ENCODE peak calls at places on chromosomes 2 and 18, in four cellular contexts. One of them, this sample, is unnamed.

GRCh38 chr2:106026271-106027190 is 167.6 kb downstream of the UXS1 start:
- DNase-seq in kidney: no peak
- DNase-seq in AG04450: no peak
- DNase-seq in brain microvascular endothelial cell: no peak
- DNase-seq in this sample: no peak

GRCh38 chr2:214695789-214696188 is 113.7 kb downstream of the BARD1 start:
- DNase-seq in kidney: no peak
- DNase-seq in AG04450: no peak
- DNase-seq in brain microvascular endothelial cell: peak; percentile 31
- DNase-seq in this sample: no peak

GRCh38 chr2:221810216-221810615 is 238.1 kb upstream of the EPHA4 start:
- DNase-seq in brain microvascular endothelial cell: no peak
- DNase-seq in AG04450: no peak
- DNase-seq in kidney: no peak
- DNase-seq in this sample: no peak

GRCh38 chr2:55047677-55048299 is 2.5 kb downstream of the RTN4 start:
- DNase-seq in brain microvascular endothelial cell: no peak
- DNase-seq in AG04450: no peak
- DNase-seq in kidney: no peak
- DNase-seq in this sample: no peak

GRCh38 chr2:159375241-159375640 is 88.7 kb upstream of the WDSUB1 start:
- DNase-seq in kidney: no peak
- DNase-seq in AG04450: no peak
- DNase-seq in brain microvascular endothelial cell: no peak
- DNase-seq in this sample: no peak

GRCh38 chr18:32771169-32771751 is 1.6 kb downstream of the KLHL14 start:
- DNase-seq in brain microvascular endothelial cell: no peak
- DNase-seq in kidney: peak; percentile 78
- DNase-seq in AG04450: no peak
- DNase-seq in this sample: no peak

GRCh38 chr2:237132799-237133198 is 47.1 kb downstream of the COPS8 start:
- DNase-seq in AG04450: no peak
- DNase-seq in kidney: no peak
- DNase-seq in brain microvascular endothelial cell: no peak
- DNase-seq in this sample: no peak

GRCh38 chr2:187349328-187349944 is 98.6 kb downstream of the CALCRL start:
- DNase-seq in kidney: no peak
- DNase-seq in AG04450: no peak
- DNase-seq in brain microvascular endothelial cell: no peak
- DNase-seq in this sample: no peak

GRCh38 chr2:70523996-70524965 is 29.3 kb downstream of the TGFA start:
- DNase-seq in AG04450: no peak
- DNase-seq in brain microvascular endothelial cell: peak; percentile 7
- DNase-seq in kidney: peak; percentile 93
- DNase-seq in this sample: peak; percentile 73

GRCh38 chr2:220949476-220949875 is 622.6 kb downstream of the EPHA4 start:
- DNase-seq in brain microvascular endothelial cell: no peak
- DNase-seq in kidney: no peak
- DNase-seq in AG04450: no peak
- DNase-seq in this sample: no peak

GRCh38 chr18:10386956-10387355 is 67.5 kb upstream of the APCDD1 start:
- DNase-seq in brain microvascular endothelial cell: no peak
- DNase-seq in AG04450: no peak
- DNase-seq in kidney: no peak
- DNase-seq in this sample: no peak

GRCh38 chr2:240922982-240923537 is 16.9 kb downstream of the CROCC2 start:
- DNase-seq in brain microvascular endothelial cell: no peak
- DNase-seq in kidney: peak; percentile 35
- DNase-seq in AG04450: no peak
- DNase-seq in this sample: no peak

GRCh38 chr2:68196120-68196716 is 38.5 kb downstream of the PNO1 start:
- DNase-seq in brain microvascular endothelial cell: peak; percentile 33
- DNase-seq in kidney: no peak
- DNase-seq in AG04450: no peak
- DNase-seq in this sample: no peak

GRCh38 chr2:22238967-22239366 is 1115.2 kb downstream of the TDRD15 start:
- DNase-seq in AG04450: no peak
- DNase-seq in brain microvascular endothelial cell: no peak
- DNase-seq in kidney: no peak
- DNase-seq in this sample: no peak

GRCh38 chr2:219572237-219573001 is at the start of gene INHA:
- DNase-seq in AG04450: no peak
- DNase-seq in brain microvascular endothelial cell: no peak
- DNase-seq in kidney: no peak
- DNase-seq in this sample: no peak

GRCh38 chr2:11658208-11658607 is 11.8 kb downstream of the NTSR2 start:
- DNase-seq in kidney: no peak
- DNase-seq in AG04450: no peak
- DNase-seq in brain microvascular endothelial cell: no peak
- DNase-seq in this sample: no peak

GRCh38 chr2:69238449-69239031 is 148.5 kb downstream of the GFPT1 start:
- DNase-seq in AG04450: peak; percentile 89
- DNase-seq in kidney: no peak
- DNase-seq in brain microvascular endothelial cell: no peak
- DNase-seq in this sample: no peak

GRCh38 chr2:188422726-188423125 is 131.1 kb downstream of the GULP1 start:
- DNase-seq in brain microvascular endothelial cell: no peak
- DNase-seq in kidney: no peak
- DNase-seq in AG04450: no peak
- DNase-seq in this sample: no peak

GRCh38 chr18:48364146-48364545 is 45.0 kb downstream of the ZBTB7C start:
- DNase-seq in AG04450: no peak
- DNase-seq in kidney: no peak
- DNase-seq in brain microvascular endothelial cell: no peak
- DNase-seq in this sample: no peak

GRCh38 chr18:6836331-6836730 is 106.8 kb downstream of the ARHGAP28 start:
- DNase-seq in AG04450: no peak
- DNase-seq in brain microvascular endothelial cell: no peak
- DNase-seq in kidney: no peak
- DNase-seq in this sample: no peak

GRCh38 chr18:45341454-45341853 is 273.8 kb upstream of the SLC14A2 start:
- DNase-seq in AG04450: no peak
- DNase-seq in kidney: no peak
- DNase-seq in brain microvascular endothelial cell: no peak
- DNase-seq in this sample: no peak
- TF ChIP-seq CTCF in AG04450: no peak
- TF ChIP-seq CTCF in kidney: no peak
- TF ChIP-seq CTCF in brain microvascular endothelial cell: peak; percentile 42
- TF ChIP-seq CTCF in this sample: peak; percentile 28

DNA sequence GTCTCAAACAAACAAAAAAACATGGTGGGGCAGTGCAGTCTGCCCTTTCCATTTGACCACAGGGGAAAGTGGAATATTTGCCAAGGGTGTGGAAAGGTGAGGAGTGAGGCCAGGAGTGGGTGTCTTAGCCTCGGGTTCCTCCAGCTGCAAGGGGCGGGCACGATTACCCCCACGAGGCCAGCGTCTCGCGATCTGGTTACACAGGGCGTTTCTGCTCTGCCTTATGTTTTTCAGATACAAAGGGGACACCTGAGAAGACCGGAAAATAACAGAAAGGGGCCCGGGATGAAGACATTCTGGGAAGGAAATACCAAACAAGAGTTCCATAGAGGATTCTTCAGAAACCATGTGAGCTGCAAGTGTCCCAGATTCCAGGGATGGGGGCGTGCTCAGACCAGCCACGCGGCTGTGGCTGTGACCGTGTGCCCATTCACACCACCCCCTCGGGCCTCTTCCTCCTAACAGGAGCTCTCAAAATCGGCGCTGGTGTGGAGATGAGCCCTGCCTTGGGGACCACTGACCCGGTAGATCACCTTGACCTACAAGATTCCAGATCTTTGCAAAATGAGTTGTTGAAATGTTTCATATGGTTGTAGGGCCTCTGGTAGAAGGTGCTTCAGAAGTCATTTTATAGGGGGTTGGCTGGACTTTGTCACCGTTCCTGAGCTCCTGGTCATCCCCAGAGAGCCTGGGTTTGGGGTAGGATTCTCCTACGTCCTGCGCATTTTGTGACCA is 34.2 kb downstream of the FAM178B start:
- DNase-seq in brain microvascular endothelial cell: no peak
- DNase-seq in AG04450: no peak
- DNase-seq in kidney: no peak
- DNase-seq in this sample: no peak
- H3K4me3 ChIP-seq in brain microvascular endothelial cell: no peak overlapping the region
- H3K4me3 ChIP-seq in AG04450: no peak overlapping the region
- H3K4me3 ChIP-seq in kidney: no peak overlapping the region
- H3K4me3 ChIP-seq in this sample: no peak overlapping the region

DNA sequence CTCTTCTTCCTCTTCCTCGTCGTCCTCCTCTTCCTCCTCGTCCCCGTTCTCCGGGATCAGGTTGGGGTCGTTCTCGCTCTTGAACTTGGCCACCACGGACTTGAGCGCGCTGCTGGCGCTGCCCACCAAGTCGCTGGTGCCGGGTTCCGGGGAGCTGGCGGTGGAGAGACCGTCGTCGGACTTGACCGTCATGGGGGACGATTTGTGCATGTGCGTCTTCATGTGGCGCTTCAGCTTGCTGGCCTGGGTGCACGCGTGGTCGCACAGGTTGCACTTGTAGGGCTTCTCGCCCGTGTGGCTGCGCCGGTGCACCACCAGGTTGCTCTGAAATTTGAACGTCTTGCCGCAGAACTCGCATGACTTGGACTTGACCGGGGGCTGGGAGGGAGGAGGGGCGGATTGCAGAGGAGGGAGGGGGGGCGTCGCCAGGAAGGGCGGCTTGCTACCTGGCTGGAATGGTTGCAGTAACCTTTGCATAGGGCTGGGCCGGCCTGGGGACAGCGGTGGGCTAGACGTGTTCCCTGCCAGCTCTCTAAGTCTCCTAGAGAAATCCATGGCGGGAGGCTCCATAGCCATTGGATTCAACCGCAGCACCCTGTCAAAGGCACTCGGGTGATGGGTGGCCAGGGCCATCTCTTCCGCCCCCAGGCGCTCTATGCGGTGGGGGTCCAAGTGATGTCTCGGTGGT is 91.9 kb downstream of the BCL11A start:
- DNase-seq in kidney: peak; percentile 59
- DNase-seq in AG04450: no peak
- DNase-seq in brain microvascular endothelial cell: no peak
- DNase-seq in this sample: no peak
- TF ChIP-seq CTCF in kidney: no peak
- TF ChIP-seq CTCF in AG04450: no peak
- TF ChIP-seq CTCF in brain microvascular endothelial cell: no peak
- TF ChIP-seq CTCF in this sample: no peak

DNA sequence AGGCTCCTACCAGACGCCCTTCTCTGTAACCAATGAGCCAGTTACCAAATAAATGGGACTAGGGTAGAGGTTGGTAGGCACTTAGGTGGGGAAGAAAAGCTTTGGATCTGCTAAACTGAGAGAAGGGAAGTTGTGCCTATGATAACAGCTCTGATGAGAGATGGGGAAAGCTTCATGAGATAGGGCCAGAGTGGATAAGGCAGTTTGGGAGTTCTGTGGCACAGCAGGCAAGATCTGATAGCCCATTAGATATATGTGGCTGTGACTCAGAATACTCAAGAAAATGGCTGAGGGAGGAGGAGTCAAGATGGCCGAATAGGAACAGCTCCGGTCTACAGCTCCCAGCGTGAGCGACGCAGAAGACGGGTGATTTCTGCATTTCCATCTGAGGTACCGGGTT is 99.8 kb downstream of the PDE11A start:
- DNase-seq in kidney: no peak
- DNase-seq in brain microvascular endothelial cell: no peak
- DNase-seq in AG04450: no peak
- DNase-seq in this sample: no peak
- H3K4me3 ChIP-seq in kidney: no peak overlapping the region
- H3K4me3 ChIP-seq in brain microvascular endothelial cell: no peak overlapping the region
- H3K4me3 ChIP-seq in AG04450: no peak overlapping the region
- H3K4me3 ChIP-seq in this sample: no peak overlapping the region

GRCh38 chr2:199462167-199462976 is 4.6 kb upstream of the SATB2 start:
- DNase-seq in kidney: no peak
- DNase-seq in AG04450: no peak
- DNase-seq in brain microvascular endothelial cell: no peak
- DNase-seq in this sample: no peak

GRCh38 chr2:199463000-199463692 is 5.4 kb upstream of the SATB2 start:
- DNase-seq in kidney: peak; percentile 89
- DNase-seq in brain microvascular endothelial cell: no peak
- DNase-seq in AG04450: no peak
- DNase-seq in this sample: no peak

GRCh38 chr2:199465390-199465789 is 7.7 kb upstream of the SATB2 start:
- DNase-seq in brain microvascular endothelial cell: no peak
- DNase-seq in kidney: no peak
- DNase-seq in AG04450: no peak
- DNase-seq in this sample: no peak

GRCh38 chr2:199464614-199465352 is 7.0 kb upstream of the SATB2 start:
- DNase-seq in brain microvascular endothelial cell: no peak
- DNase-seq in AG04450: no peak
- DNase-seq in kidney: no peak
- DNase-seq in this sample: no peak

DNA sequence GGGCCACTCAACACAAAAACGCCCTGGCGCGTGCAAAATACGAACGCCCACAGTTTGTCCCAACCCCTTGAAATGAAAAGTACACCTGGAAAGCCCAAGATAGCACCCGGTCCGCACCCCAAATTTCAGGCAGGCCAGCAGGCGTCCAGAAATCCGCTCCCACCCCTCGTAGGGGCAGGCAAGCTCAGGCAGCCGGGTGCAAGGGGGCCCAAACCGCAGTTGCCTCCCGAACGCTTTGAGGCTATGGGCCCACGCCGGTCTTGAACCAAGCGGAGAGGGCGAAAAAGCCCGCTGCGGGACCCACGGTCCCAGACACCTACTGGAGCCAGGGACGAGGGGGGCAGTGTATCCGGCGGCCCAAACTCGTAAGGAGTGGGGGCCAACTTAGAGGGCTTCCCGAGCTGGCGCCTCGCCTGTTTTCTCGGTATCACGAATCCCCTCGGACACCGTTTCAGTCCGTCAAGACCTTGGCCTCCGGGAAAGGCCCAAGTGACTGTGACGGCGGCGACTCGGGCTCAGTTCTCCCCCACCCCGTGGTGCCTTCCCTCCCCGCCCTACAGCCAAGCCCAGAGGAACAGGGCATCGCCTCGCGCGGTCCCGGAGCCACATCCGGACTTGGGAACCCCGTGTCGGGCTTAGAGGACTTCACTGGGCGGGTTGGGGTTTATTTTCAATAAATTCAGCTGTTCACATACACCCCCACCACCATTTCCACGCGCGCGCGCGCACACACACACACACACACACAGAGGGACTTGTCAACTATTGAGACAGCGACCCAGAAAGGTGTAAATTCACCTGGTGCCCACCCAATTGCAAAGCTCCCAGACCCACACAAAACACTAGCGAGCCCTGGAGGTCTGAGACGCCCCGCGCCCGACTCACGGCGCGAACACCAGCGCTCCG is 6.2 kb upstream of the SATB2 start:
- DNase-seq in kidney: peak; percentile 77
- DNase-seq in brain microvascular endothelial cell: no peak
- DNase-seq in AG04450: no peak
- DNase-seq in this sample: no peak
- TF ChIP-seq CTCF in kidney: no peak
- TF ChIP-seq CTCF in brain microvascular endothelial cell: no peak
- TF ChIP-seq CTCF in AG04450: no peak
- TF ChIP-seq CTCF in this sample: no peak

GRCh38 chr18:54607213-54607934 is 16.3 kb downstream of the DYNAP start:
- DNase-seq in brain microvascular endothelial cell: no peak
- DNase-seq in AG04450: no peak
- DNase-seq in kidney: no peak
- DNase-seq in this sample: no peak
- H3K4me3 ChIP-seq in brain microvascular endothelial cell: no peak overlapping the region
- H3K4me3 ChIP-seq in AG04450: no peak overlapping the region
- H3K4me3 ChIP-seq in kidney: peak overlapping the region; percentile 57
- H3K4me3 ChIP-seq in this sample: peak overlapping the region; percentile 19

GRCh38 chr2:212548459-212548815 is 9.8 kb upstream of the ERBB4 start:
- DNase-seq in AG04450: no peak
- DNase-seq in brain microvascular endothelial cell: peak; percentile 56
- DNase-seq in kidney: no peak
- DNase-seq in this sample: no peak
- TF ChIP-seq CTCF in AG04450: peak; percentile 36
- TF ChIP-seq CTCF in brain microvascular endothelial cell: peak; percentile 51
- TF ChIP-seq CTCF in kidney: peak; percentile 36
- TF ChIP-seq CTCF in this sample: peak; percentile 49

This sample was measured in retinal pigment epithelial cell.